ENCODE peak calls at places on chromosomes 13 and 19, in six cellular contexts. U is fibroblast of lung, J is astrocyte, F is PC-3, R is H1, P is K562. A is an unnamed sample.

GRCh38 chr19:29539131-29539530 is 13.3 kb downstream of the VSTM2B start:
- DNase-seq in U (no peak), P (no peak), F (no peak), R (peak; percentile 26), J (no peak), A (no peak)

GRCh38 chr19:34151439-34151838 is 20.9 kb upstream of the LSM14A start:
- DNase-seq in U (no peak), F (no peak), P (no peak), J (no peak), R (no peak), A (no peak)

GRCh38 chr19:44620667-44621066 is 7.3 kb downstream of the IGSF23 start:
- DNase-seq in R (no peak), J (peak; percentile 18), F (no peak), P (no peak), U (peak; percentile 35), A (no peak)

GRCh38 chr19:6392219-6393073 is 518 bp downstream of the GTF2F1 start:
- DNase-seq in U (no peak), P (no peak), F (no peak), J (no peak), R (no peak), A (no peak)

GRCh38 chr13:98927954-98928927 is 49.6 kb downstream of the DOCK9 start:
- DNase-seq in U (peak; percentile 70), P (no peak), J (peak; percentile 67), R (no peak), F (no peak), A (no peak)

GRCh38 chr19:8085606-8086464 is 33.3 kb downstream of the CCL25 start:
- DNase-seq in P (peak; percentile 94), F (peak; percentile 77), U (no peak), R (no peak), J (no peak), A (no peak)

GRCh38 chr13:43356566-43356965 is 333.2 kb downstream of the DNAJC15 start:
- DNase-seq in R (no peak), U (no peak), J (no peak), P (no peak), F (no peak), A (no peak)

GRCh38 chr13:34247596-34247995 is 429.6 kb downstream of the RFC3 start:
- DNase-seq in U (no peak), J (no peak), P (no peak), R (no peak), F (peak; percentile 85), A (no peak)

GRCh38 chr19:3493651-3494050 is 6.8 kb downstream of the DOHH start:
- DNase-seq in R (no peak), P (no peak), F (no peak), J (no peak), U (no peak), A (no peak)

GRCh38 chr13:21259571-21260455 is 83.4 kb downstream of the MRPL57 start:
- DNase-seq in R (no peak), J (no peak), P (no peak), U (no peak), F (no peak), A (no peak)

GRCh38 chr19:17409990-17410389 is 4.6 kb upstream of the BST2 start:
- DNase-seq in J (no peak), R (no peak), F (no peak), U (no peak), P (no peak), A (no peak)

GRCh38 chr19:19502808-19503602 is 12.3 kb downstream of the TSSK6 start:
- DNase-seq in P (no peak), F (no peak), J (no peak), U (no peak), R (no peak), A (no peak)

GRCh38 chr19:47471733-47472457 is at the start of gene SLC8A2:
- DNase-seq in P (peak; percentile 97), F (peak; percentile 49), R (peak; percentile 89), U (peak; percentile 84), J (peak; percentile 77), A (peak; percentile 28)

GRCh38 chr19:13796301-13797057 is 1.2 kb downstream of the ZSWIM4 start:
- DNase-seq in F (peak; percentile 97), U (peak; percentile 97), R (peak; percentile 62), P (no peak), J (peak; percentile 95), A (no peak)

GRCh38 chr19:6011206-6011605 is 33.3 kb upstream of the RANBP3 start:
- DNase-seq in P (no peak), F (no peak), R (no peak), J (no peak), U (no peak), A (no peak)

GRCh38 chr13:33721719-33722118 is 96.2 kb upstream of the RFC3 start:
- DNase-seq in R (no peak), P (no peak), U (peak; percentile 75), F (no peak), J (peak; percentile 71), A (no peak)

GRCh38 chr13:66969291-66969690 is 260.8 kb downstream of the PCDH9 start:
- DNase-seq in J (no peak), P (no peak), F (no peak), U (no peak), R (no peak), A (no peak)

GRCh38 chr19:30112171-30112570 is 170.1 kb downstream of the URI1 start:
- DNase-seq in P (no peak), J (no peak), U (no peak), F (no peak), R (no peak), A (no peak)

GRCh38 chr13:19838726-19839342 is 24.6 kb downstream of the ZMYM5 start:
- DNase-seq in U (peak; percentile 81), P (no peak), F (no peak), J (peak; percentile 79), R (no peak), A (no peak)

GRCh38 chr13:30352121-30352520 is 44.8 kb upstream of the KATNAL1 start:
- DNase-seq in J (no peak), R (no peak), U (no peak), F (no peak), P (no peak), A (no peak)

GRCh38 chr13:48942131-48942530 is 33.6 kb upstream of the FNDC3A start:
- DNase-seq in P (no peak), F (peak; percentile 29), J (peak; percentile 68), R (no peak), U (peak; percentile 75), A (no peak)

GRCh38 chr19:30320466-30320865 is 51.7 kb upstream of the ZNF536 start:
- DNase-seq in U (no peak), F (no peak), J (no peak), R (no peak), P (no peak), A (no peak)

GRCh38 chr19:9986787-9987281 is 23.5 kb downstream of the COL5A3 start:
- DNase-seq in U (peak; percentile 56), F (no peak), P (no peak), R (no peak), J (peak; percentile 51), A (no peak)

GRCh38 chr13:62356977-62357376 is 941.3 kb upstream of the PCDH20 start:
- DNase-seq in J (no peak), R (no peak), F (no peak), P (no peak), U (peak; percentile 1), A (no peak)

GRCh38 chr13:100532836-100533435 is 55.7 kb downstream of the GGACT start:
- DNase-seq in U (no peak), F (no peak), P (no peak), R (peak; percentile 44), J (no peak), A (no peak)

GRCh38 chr13:71285700-71286099 is 581.3 kb downstream of the DACH1 start:
- DNase-seq in U (no peak), F (no peak), R (no peak), J (no peak), P (no peak), A (no peak)

GRCh38 chr13:41056194-41056593 is 5.1 kb upstream of the WBP4 start:
- DNase-seq in R (no peak), F (no peak), P (no peak), U (no peak), J (no peak), A (no peak)

GRCh38 chr13:46134961-46135522 is 30.2 kb upstream of the CPB2 start:
- DNase-seq in F (peak; percentile 92), U (peak; percentile 23), R (no peak), P (no peak), J (peak; percentile 18), A (no peak)

GRCh38 chr13:84951128-84951527 is 848.1 kb downstream of the SLITRK6 start:
- DNase-seq in R (no peak), U (no peak), J (no peak), P (no peak), F (peak; percentile 31), A (peak; percentile 19)

GRCh38 chr19:45643024-45643926 is 4.1 kb upstream of the EML2 start:
- DNase-seq in R (peak; percentile 99), F (peak; percentile 73), J (peak; percentile 53), P (peak; percentile 84), U (peak; percentile 63), A (no peak)

GRCh38 chr19:51799311-51799997 is 4.5 kb downstream of the FPR3 start:
- DNase-seq in J (peak; percentile 95), P (peak; percentile 69), R (no peak), F (peak; percentile 98), U (peak; percentile 97), A (no peak)

GRCh38 chr13:113162783-113163685 is 4.6 kb downstream of the PROZ start:
- DNase-seq in U (no peak), J (no peak), P (no peak), R (no peak), F (no peak), A (no peak)
- TF ChIP-seq EZH2 in U (no peak), J (no peak), P (no peak), R (no peak), F (no peak), A (no peak)

GRCh38 chr19:15893498-15893897 is 4.4 kb downstream of the CYP4F2 start:
- DNase-seq in P (no peak), F (no peak), R (no peak), U (no peak), J (no peak), A (no peak)
- H3K9me3 ChIP-seq in P (no peaks in the 10 kb centered on the region), F (no peaks in the 10 kb centered on the region), R (peaks cover 88% of the 10 kb centered on the region), U (no peaks in the 10 kb centered on the region), J (peaks cover 6% of the 10 kb centered on the region), A (no peaks in the 10 kb centered on the region)

DNA sequence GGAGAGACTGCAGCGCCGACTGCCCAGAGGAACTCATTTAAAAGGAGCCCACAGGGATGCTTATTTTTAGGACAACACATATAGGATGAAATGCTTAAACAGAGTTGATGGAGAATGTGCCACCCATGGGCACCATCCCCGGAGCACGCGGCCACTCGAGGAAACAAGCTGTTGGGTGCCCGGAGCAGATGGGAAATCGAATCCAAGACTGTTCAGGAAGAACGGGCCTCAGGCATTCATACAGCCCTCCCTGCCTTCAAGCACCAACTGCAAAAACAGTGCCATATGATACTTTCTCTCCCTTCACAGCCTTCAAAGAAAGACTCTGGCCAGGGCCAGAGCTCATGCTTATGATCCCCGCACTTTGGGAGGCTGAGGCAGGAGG is 40.2 kb downstream of the RAB20 start:
- DNase-seq in P (no peak), J (no peak), U (no peak), F (no peak), R (no peak), A (no peak)
- TF ChIP-seq EZH2 in P (no peak), J (no peak), U (no peak), F (no peak), R (no peak), A (no peak)

GRCh38 chr13:106990594-106990993 is 422.7 kb upstream of the ARGLU1 start:
- DNase-seq in J (peak; percentile 6), R (no peak), U (peak; percentile 32), F (no peak), P (no peak), A (no peak)
- H3K9me3 ChIP-seq in J (no peaks in the 10 kb centered on the region), R (no peaks in the 10 kb centered on the region), U (no peaks in the 10 kb centered on the region), F (no peaks in the 10 kb centered on the region), P (no peaks in the 10 kb centered on the region), A (no peaks in the 10 kb centered on the region)